ENCODE peak calls at places on chromosome 16, in six cellular contexts. E is pancreas, B is OCI-LY7, V is DND-41, G is AG04450, U is breast epithelium. N is an unnamed sample. For H3K9me3, the result is how much of the 10 kb centered on the place peaks cover.

GRCh38 chr16:9344508-9344907 is 253.1 kb downstream of the HAPSTR1 start:
- DNase-seq in E (no peak), B (no peak), V (no peak), G (no peak), U (no peak), N (no peak)

GRCh38 chr16:85570735-85571562 is 42.2 kb upstream of the GSE1 start:
- DNase-seq in E (no peak), B (peak), V (peak), G (no peak), U (no peak), N (no peak)

GRCh38 chr16:81035975-81036750 is 521 bp downstream of the ATMIN start:
- DNase-seq in E (peak), B (peak), V (peak), G (no peak), U (no peak), N (no peak)

GRCh38 chr16:86834451-86835035 is 256.2 kb downstream of the FOXL1 start:
- DNase-seq in E (no peak), B (no peak), V (no peak), G (peak), U (no peak), N (no peak)

GRCh38 chr16:77993586-77993985 is 28.8 kb upstream of the CLEC3A start:
- DNase-seq in E (no peak), B (no peak), V (no peak), G (no peak), U (no peak), N (no peak)

GRCh38 chr16:24508614-24509013 is 30.8 kb upstream of the RBBP6 start:
- DNase-seq in E (no peak), B (no peak), V (no peak), G (peak), U (no peak), N (no peak)

GRCh38 chr16:78732693-78733092 is 633.2 kb downstream of the WWOX start:
- DNase-seq in E (no peak), B (no peak), V (no peak), G (no peak), U (no peak), N (no peak)

GRCh38 chr16:12433691-12434390 is 369.8 kb downstream of the CPPED1 start:
- DNase-seq in E (no peak), B (peak), V (no peak), G (no peak), U (no peak), N (no peak)

GRCh38 chr16:84983308-84983707 is 28.0 kb downstream of the ZDHHC7 start:
- DNase-seq in E (no peak), B (no peak), V (no peak), G (no peak), U (no peak), N (no peak)

GRCh38 chr16:56985288-56985961 is 3.9 kb upstream of the NLRC5 start:
- DNase-seq in E (no peak), B (no peak), V (no peak), G (peak), U (no peak), N (no peak)

GRCh38 chr16:87328846-87329245 is 11.7 kb upstream of the C16orf95 start:
- DNase-seq in E (no peak), B (peak), V (no peak), G (no peak), U (no peak), N (no peak)

GRCh38 chr16:85947511-85948509 is 48.8 kb downstream of the IRF8 start:
- DNase-seq in E (no peak), B (peak), V (no peak), G (no peak), U (no peak), N (no peak)

GRCh38 chr16:11980167-11980844 is 3.8 kb downstream of the SNX29 start:
- DNase-seq in E (no peak), B (no peak), V (no peak), G (no peak), U (no peak), N (no peak)

GRCh38 chr16:88570691-88571092 is 489 bp downstream of the ZC3H18 start:
- DNase-seq in E (no peak), B (peak), V (peak), G (no peak), U (no peak), N (no peak)

GRCh38 chr16:35510701-35511100 is 2051.3 kb downstream of the TP53TG3F start:
- DNase-seq in E (no peak), B (no peak), V (no peak), G (no peak), U (no peak), N (no peak)

GRCh38 chr16:35506018-35506897 is 2046.8 kb downstream of the TP53TG3F start:
- DNase-seq in E (peak), B (no peak), V (no peak), G (no peak), U (no peak), N (no peak)

DNA sequence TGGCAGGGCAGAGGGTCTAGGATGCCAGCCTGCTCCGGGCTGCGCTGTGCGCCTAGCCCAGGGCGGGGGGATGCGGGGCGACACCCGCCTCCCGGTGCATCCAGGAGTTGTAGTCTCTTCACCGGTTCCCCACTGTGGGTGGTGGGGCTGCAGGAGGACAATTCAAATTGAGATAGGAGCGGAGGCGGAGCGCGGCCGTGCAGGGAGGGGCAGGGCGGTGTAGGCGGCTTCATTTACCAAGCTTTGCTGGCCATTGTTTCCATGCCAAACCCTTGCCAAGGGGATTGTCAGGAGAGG is 2047.4 kb downstream of the TP53TG3F start:
- DNase-seq in E (no peak), B (no peak), V (no peak), G (no peak), U (no peak), N (no peak)
- H3K9me3 ChIP-seq in E (under half), B (under half), V (under half), G (under half), U (under half), N (under half)

DNA sequence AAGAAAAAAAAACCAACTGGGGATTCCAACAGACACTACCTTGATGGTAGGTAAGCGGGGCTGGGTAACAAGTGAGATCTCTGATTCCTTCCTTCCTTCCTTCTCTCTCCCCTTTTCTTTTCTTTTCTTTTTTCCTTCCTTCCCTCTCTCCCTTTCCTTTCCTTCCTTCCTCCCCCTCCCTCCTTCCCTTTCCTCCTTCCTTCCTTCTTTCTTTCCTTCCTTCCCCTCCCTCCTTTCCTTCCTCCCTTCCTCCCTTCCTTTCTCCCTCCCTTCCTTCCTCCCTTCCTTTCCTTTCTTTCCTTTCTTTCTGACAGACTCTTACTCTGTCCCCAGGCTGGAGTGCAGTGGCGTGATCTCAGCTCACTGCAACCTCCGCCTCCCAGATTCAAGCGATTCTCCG is 20.0 kb downstream of the OR2C1 start:
- DNase-seq in E (no peak), B (no peak), V (no peak), G (no peak), U (no peak), N (no peak)
- H3K9me3 ChIP-seq in E (under half), B (under half), V (under half), G (under half), U (half or more), N (under half)

GRCh38 chr16:67845291-67846062 is 1.3 kb upstream of the NUTF2 start:
- DNase-seq in E (no peak), B (peak), V (no peak), G (no peak), U (no peak), N (no peak)
- H3K9me3 ChIP-seq in E (under half), B (under half), V (under half), G (under half), U (under half), N (under half)

GRCh38 chr16:63904930-63905329 is 1216.9 kb downstream of the CDH11 start:
- DNase-seq in E (no peak), B (no peak), V (no peak), G (no peak), U (no peak), N (no peak)
- H3K9me3 ChIP-seq in E (under half), B (under half), V (under half), G (under half), U (under half), N (under half)

GRCh38 chr16:59645194-59645593 is 911.1 kb upstream of the GOT2 start:
- DNase-seq in E (no peak), B (no peak), V (no peak), G (no peak), U (no peak), N (no peak)
- H3K9me3 ChIP-seq in E (under half), B (under half), V (under half), G (under half), U (under half), N (under half)

DNA sequence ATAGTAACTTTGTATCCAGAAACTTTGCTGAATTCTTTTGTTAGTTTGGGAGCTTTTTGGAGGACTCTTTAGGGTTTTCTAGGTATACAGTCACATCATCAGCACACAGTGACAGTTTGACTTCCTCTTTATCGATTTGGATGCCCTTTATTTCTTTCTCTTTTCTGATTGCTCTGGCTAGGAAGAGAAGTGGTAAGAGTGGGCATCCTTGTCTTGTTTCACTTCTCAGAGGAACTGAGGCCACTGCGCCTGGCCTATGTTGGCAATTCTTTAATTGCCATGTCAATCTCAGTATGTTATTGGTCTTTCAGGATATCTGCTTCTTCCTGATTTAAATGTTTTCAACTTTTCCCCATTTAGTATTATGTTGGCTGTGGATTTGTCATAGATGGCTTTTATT is 24.6 kb downstream of the ATF7IP2 start:
- DNase-seq in E (no peak), B (no peak), V (no peak), G (no peak), U (no peak), N (no peak)
- H3K9me3 ChIP-seq in E (under half), B (under half), V (under half), G (under half), U (half or more), N (under half)

GRCh38 chr16:35605921-35606320 is 2146.5 kb downstream of the TP53TG3F start:
- DNase-seq in E (no peak), B (no peak), V (no peak), G (no peak), U (no peak), N (no peak)
- H3K9me3 ChIP-seq in E (under half), B (under half), V (under half), G (under half), U (under half), N (under half)

DNA sequence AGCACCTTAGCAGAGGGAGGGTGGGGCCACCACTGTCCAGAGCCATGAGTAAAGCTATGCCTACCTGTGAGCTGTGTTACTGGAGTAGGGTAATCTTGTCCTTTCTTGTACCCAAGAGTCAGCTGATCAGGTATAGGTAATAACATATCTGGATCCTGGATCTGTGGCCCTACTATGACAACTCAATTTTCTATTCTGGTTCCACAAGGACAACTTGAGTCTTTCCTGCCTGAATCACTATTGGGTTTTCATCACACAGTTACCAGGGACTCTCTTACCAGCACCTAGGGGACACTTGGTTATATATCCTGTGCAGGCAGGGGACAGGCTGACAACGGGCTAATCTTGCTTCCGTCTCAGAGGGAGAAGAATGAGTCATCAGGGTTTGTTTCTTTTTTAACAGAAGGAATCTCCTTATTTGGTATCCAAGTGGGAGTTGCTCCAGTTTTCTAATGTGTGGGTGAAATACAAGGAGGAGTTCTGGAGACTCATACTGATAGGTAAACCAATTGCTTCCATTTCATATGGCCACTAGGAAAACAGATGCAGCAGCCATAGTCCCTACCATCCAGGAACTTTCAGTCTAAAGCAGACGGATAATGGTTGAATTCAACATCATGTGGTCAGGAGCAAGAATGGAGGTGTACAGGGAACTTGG is 6.8 kb downstream of the ZNF267 start:
- DNase-seq in E (no peak), B (no peak), V (no peak), G (no peak), U (no peak), N (no peak)
- H3K9me3 ChIP-seq in E (under half), B (under half), V (under half), G (under half), U (under half), N (under half)

GRCh38 chr16:35255816-35256215 is 1796.4 kb downstream of the TP53TG3F start:
- DNase-seq in E (no peak), B (no peak), V (no peak), G (no peak), U (no peak), N (no peak)
- H3K9me3 ChIP-seq in E (under half), B (under half), V (under half), G (under half), U (under half), N (under half)

DNA sequence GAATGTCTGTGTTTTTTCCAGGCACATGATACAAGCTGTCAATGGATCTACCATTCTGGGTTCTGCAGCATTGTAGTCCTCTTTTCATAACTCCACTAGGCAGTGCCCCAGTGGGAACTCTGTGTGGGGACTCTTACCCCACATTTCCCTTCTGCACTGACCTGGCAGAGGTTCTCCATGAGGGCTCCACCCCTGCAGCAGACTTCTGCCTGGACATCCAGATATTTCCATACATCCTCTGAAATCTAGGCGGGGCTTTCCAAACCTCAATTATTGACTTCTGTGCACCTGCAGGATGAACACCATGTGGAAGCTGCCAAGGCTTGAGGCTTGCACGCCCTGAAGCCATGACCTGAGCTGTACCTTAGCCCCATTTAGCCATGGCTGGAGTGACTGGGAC is 56.0 kb downstream of the ACSM2A start:
- DNase-seq in E (no peak), B (no peak), V (no peak), G (no peak), U (no peak), N (no peak)
- H3K9me3 ChIP-seq in E (under half), B (under half), V (under half), G (under half), U (under half), N (under half)